ENCODE peak calls at places on chromosomes 13 and 19, in nine cellular contexts. C, H, F, R, T, B, Z, J and N are unnamed samples. For H3K4me1, the result is how much of the 10 kb centered on the place peaks cover.

GRCh38 chr13:37806666-37807065 is 62.9 kb downstream of the TRPC4 start:
- DNase-seq in C (no peak), H (no peak), F (no peak), R (no peak), T (no peak), B (no peak), Z (no peak), J (no peak), N (no peak)

GRCh38 chr13:106916329-106916728 is 348.4 kb upstream of the ARGLU1 start:
- DNase-seq in C (peak), H (no peak), F (no peak), R (no peak), T (no peak), B (no peak), Z (no peak), J (no peak), N (no peak)

GRCh38 chr19:43719378-43719868 is 3.5 kb downstream of the IRGC start:
- DNase-seq in C (no peak), H (no peak), F (no peak), R (no peak), T (no peak), B (no peak), Z (no peak), J (no peak), N (no peak)

GRCh38 chr19:40335855-40336700 is 12.1 kb downstream of the C19orf47 start:
- DNase-seq in C (no peak), H (no peak), F (no peak), R (no peak), T (no peak), B (no peak), Z (no peak), J (no peak), N (no peak)

GRCh38 chr13:31476266-31476665 is 263.1 kb upstream of the RXFP2 start:
- DNase-seq in C (peak), H (no peak), F (no peak), R (no peak), T (no peak), B (peak), Z (no peak), J (no peak), N (no peak)

GRCh38 chr19:49271080-49271753 is 53.8 kb downstream of the SLC6A16 start:
- DNase-seq in C (no peak), H (no peak), F (no peak), R (no peak), T (no peak), B (no peak), Z (no peak), J (no peak), N (no peak)

GRCh38 chr13:78586706-78587105 is 16.6 kb downstream of the POU4F1 start:
- DNase-seq in C (peak), H (no peak), F (no peak), R (no peak), T (no peak), B (no peak), Z (peak), J (no peak), N (no peak)

GRCh38 chr19:734716-735115 is 16.2 kb upstream of the MISP start:
- DNase-seq in C (no peak), H (no peak), F (no peak), R (no peak), T (no peak), B (no peak), Z (no peak), J (no peak), N (no peak)

GRCh38 chr13:34162545-34162936 is 344.6 kb downstream of the RFC3 start:
- DNase-seq in C (peak), H (no peak), F (no peak), R (no peak), T (no peak), B (peak), Z (no peak), J (no peak), N (no peak)

GRCh38 chr13:40101708-40102359 is 446.4 kb downstream of the COG6 start:
- DNase-seq in C (no peak), H (no peak), F (no peak), R (no peak), T (no peak), B (no peak), Z (no peak), J (no peak), N (no peak)

GRCh38 chr13:110418944-110419343 is 111.9 kb downstream of the COL4A2 start:
- DNase-seq in C (no peak), H (no peak), F (no peak), R (no peak), T (peak), B (no peak), Z (no peak), J (no peak), N (peak)

GRCh38 chr19:3266792-3267469 is 42.5 kb downstream of the CELF5 start:
- DNase-seq in C (no peak), H (no peak), F (no peak), R (no peak), T (no peak), B (no peak), Z (no peak), J (no peak), N (no peak)

GRCh38 chr19:39135701-39136100 is 10.1 kb downstream of the PAK4 start:
- DNase-seq in C (no peak), H (no peak), F (no peak), R (no peak), T (no peak), B (no peak), Z (no peak), J (no peak), N (no peak)

GRCh38 chr19:39136225-39136940 is 10.8 kb downstream of the PAK4 start:
- DNase-seq in C (no peak), H (no peak), F (no peak), R (no peak), T (no peak), B (no peak), Z (no peak), J (peak), N (no peak)

GRCh38 chr19:39138221-39139211 is 12.9 kb downstream of the PAK4 start:
- DNase-seq in C (no peak), H (no peak), F (no peak), R (no peak), T (no peak), B (no peak), Z (no peak), J (peak), N (no peak)

GRCh38 chr19:39139305-39140194 is 14.0 kb downstream of the PAK4 start:
- DNase-seq in C (no peak), H (no peak), F (no peak), R (no peak), T (no peak), B (no peak), Z (peak), J (peak), N (no peak)

DNA sequence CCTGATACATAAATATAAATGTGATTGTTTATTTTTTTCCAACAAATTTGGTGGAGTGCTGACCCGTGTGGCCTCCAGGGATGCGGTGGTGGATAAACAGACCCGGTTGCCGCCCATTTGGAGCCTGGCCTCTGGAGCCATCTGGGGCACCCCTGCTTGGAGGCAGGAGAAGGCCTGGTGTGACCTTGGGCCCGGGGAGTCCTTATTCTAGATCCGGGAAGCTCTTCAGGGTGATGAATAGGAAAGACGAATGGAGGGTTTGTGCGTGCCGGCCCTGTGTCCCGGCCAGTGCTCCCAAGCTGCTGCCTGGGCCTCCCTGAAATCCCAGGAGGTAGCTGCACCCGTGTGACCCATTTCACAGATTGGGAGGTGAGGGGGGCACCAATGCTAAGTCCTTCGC is 11.5 kb downstream of the PAK4 start:
- DNase-seq in C (no peak), H (no peak), F (no peak), R (no peak), T (no peak), B (no peak), Z (no peak), J (no peak), N (no peak)
- H3K4me1 ChIP-seq in C (under half), H (under half), F (half or more), R (under half), T (under half), B (under half), Z (half or more), J (under half), N (half or more)

GRCh38 chr19:4914736-4915501 is 5.6 kb downstream of the UHRF1 start:
- DNase-seq in C (peak), H (no peak), F (no peak), R (peak), T (no peak), B (peak), Z (no peak), J (no peak), N (peak)
- H3K4me3 ChIP-seq in C (no peak), H (peak), F (no peak), R (peak), T (peak), B (no peak), Z (no peak), J (no peak), N (peak)

DNA sequence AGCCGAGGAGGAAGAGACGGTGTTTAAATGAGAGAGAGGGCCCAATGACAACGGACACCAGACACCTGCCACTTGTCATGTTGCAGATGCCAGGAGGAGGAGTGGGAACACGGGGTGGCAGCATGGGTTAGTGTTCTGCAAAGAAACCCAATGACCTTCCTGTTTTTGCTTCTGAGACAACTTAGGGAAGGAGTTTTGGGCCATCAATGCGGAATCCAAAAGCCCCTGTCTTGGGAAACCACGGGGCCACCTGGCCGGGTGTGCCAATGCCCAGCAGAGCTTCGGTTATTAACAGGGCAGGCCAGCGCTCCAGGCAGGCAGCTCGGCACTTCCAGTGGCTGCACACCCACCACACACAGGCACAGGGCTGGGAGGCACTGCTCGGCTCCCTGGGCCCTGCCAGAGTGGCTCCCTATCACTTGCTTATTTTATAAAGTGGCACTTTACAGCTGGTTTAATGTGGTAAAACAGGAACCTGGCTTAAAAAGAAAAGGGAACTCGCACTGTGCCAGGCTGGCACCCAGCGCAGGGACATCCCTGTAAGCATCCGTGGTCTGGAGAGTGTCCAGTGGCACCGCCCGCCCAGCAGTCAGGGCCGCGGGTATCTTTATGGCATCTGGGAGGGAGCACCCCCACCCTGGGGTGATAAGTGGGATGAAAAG is 19.1 kb downstream of the ELL start:
- DNase-seq in C (no peak), H (peak), F (no peak), R (no peak), T (peak), B (no peak), Z (no peak), J (no peak), N (no peak)
- H3K4me1 ChIP-seq in C (under half), H (half or more), F (under half), R (half or more), T (half or more), B (under half), Z (under half), J (under half), N (half or more)

DNA sequence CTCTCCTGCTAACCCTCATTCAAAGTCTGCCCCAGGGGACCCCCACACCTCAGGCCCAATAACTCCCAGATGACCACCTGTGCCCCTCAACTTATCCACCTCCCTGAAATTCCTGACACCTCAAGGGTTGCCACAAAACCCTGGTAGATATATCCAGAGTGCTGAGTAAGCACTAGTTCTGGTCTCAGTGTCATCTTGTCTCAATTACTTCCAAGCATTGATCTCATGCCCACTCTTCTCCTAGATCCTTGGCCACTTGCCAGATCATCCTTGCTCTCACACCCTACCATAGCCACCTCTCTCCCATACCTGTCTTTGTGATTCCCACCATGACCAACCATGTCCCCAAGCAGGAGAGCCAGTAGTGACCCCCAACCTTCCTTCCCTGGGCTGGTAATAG is 2.0 kb downstream of the ZNF416 start:
- DNase-seq in C (no peak), H (no peak), F (no peak), R (no peak), T (no peak), B (no peak), Z (no peak), J (no peak), N (no peak)
- H3K4me3 ChIP-seq in C (no peak), H (no peak), F (no peak), R (no peak), T (no peak), B (no peak), Z (no peak), J (no peak), N (no peak)

GRCh38 chr19:41886761-41887710 is 4.1 kb downstream of the ARHGEF1 start:
- DNase-seq in C (no peak), H (no peak), F (no peak), R (peak), T (no peak), B (no peak), Z (no peak), J (no peak), N (no peak)

GRCh38 chr19:41883821-41884733 is 1.1 kb downstream of the ARHGEF1 start:
- DNase-seq in C (peak), H (peak), F (peak), R (peak), T (peak), B (peak), Z (peak), J (peak), N (peak)

GRCh38 chr19:41888926-41889325 is 5.9 kb downstream of the ARHGEF1 start:
- DNase-seq in C (no peak), H (no peak), F (no peak), R (no peak), T (no peak), B (no peak), Z (no peak), J (no peak), N (no peak)

GRCh38 chr19:41889896-41890295 is 6.9 kb downstream of the ARHGEF1 start:
- DNase-seq in C (no peak), H (no peak), F (no peak), R (no peak), T (no peak), B (no peak), Z (no peak), J (no peak), N (no peak)

DNA sequence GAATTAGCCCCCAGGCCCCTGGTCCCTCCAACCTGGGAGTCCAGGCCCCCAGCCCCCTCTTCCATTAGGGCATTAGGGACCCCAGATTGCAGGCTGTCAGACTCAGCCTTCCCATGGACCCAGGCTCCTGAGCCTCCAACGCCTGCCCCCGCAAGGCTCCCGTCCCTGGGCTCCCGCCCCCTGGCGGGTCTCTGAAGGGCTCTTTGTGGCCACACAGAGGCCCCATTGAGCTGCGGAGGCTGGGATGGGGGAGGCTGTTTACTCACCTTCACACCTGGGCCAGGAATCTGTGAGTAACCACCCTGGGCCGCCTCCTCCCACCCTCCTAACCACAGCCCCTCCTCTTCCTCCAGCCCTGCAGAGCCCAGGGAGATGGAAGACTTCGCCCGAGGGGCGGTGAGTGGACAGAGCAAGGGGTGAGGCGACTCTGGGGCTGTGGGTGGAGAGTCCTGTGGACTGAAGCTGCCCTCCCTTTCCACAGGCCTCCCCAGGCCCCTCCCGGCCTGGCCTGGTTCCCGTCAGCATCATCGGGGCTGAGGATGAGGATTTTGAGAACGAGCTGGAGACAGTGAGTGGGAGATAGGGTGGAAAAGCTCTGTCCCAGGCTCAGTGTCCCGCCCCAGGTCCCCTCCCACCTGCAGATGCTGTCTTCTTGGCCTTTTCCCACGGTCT is 4.9 kb downstream of the ARHGEF1 start:
- DNase-seq in C (no peak), H (no peak), F (no peak), R (peak), T (no peak), B (peak), Z (no peak), J (peak), N (no peak)
- H3K4me1 ChIP-seq in C (under half), H (under half), F (under half), R (half or more), T (under half), B (under half), Z (under half), J (under half), N (under half)

DNA sequence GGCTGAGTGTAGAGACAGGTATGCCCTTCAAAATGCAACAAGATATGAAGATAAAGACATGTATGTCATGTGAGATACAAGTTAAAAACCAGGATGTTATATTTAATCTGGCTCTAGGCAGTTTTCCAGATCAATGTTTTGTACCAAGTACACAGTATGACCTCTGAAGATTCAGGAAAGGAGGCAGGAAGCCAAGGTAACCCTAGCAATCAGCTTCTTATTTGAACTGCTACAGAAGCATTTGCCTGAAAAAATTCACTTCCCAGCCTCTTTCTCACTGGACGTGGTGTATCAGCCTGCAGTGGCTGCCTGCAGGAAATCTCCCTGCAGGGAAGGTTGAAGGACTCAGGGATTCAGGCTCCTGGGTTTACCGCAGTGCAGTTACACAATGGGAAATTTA is 24.1 kb downstream of the OLFM4 start:
- DNase-seq in C (no peak), H (no peak), F (no peak), R (no peak), T (no peak), B (no peak), Z (no peak), J (no peak), N (no peak)
- H3K4me3 ChIP-seq in C (no peak), H (no peak), F (no peak), R (no peak), T (no peak), B (no peak), Z (no peak), J (no peak), N (no peak)